ENCODE peak calls at places on chromosomes 11 and 22, in six cellular contexts. E is hypothalamus, J is foreskin fibroblast, I is GDM1, X is uterus, W is LoVo. Q is an unnamed sample.

GRCh38 chr22:33272180-33272579 is 214.0 kb upstream of the SYN3 start:
- DNase-seq in E (no peak), J (no peak), I (no peak), X (no peak), W (no peak), Q (no peak)

GRCh38 chr11:98564233-98564632 is 456.5 kb upstream of the CNTN5 start:
- DNase-seq in E (no peak), J (no peak), I (no peak), X (no peak), W (no peak), Q (no peak)

GRCh38 chr22:26273011-26273675 is 103.9 kb downstream of the SEZ6L start:
- DNase-seq in E (peak; percentile 18), J (no peak), I (no peak), X (no peak), W (no peak), Q (no peak)

GRCh38 chr11:126137146-126137545 is 74.3 kb downstream of the RPUSD4 start:
- DNase-seq in E (no peak), J (no peak), I (no peak), X (no peak), W (no peak), Q (no peak)

GRCh38 chr11:110837535-110838127 is 125.4 kb upstream of the ARHGAP20 start:
- DNase-seq in E (no peak), J (no peak), I (no peak), X (no peak), W (no peak), Q (no peak)

GRCh38 chr22:28207281-28208030 is 288.4 kb upstream of the PITPNB start:
- DNase-seq in E (no peak), J (peak; percentile 39), I (no peak), X (no peak), W (no peak), Q (no peak)

GRCh38 chr22:31153357-31153756 is 6.6 kb upstream of the RNF185 start:
- DNase-seq in E (no peak), J (no peak), I (no peak), X (no peak), W (no peak), Q (no peak)

GRCh38 chr22:38949889-38950405 is 7.5 kb upstream of the APOBEC3A start:
- DNase-seq in E (no peak), J (no peak), I (no peak), X (no peak), W (no peak), Q (no peak)

GRCh38 chr11:17924713-17925112 is 88.1 kb downstream of the SERGEF start:
- DNase-seq in E (no peak), J (no peak), I (no peak), X (no peak), W (no peak), Q (no peak)

GRCh38 chr22:30856699-30857098 is 111.9 kb downstream of the MORC2 start:
- DNase-seq in E (no peak), J (no peak), I (no peak), X (no peak), W (no peak), Q (no peak)

GRCh38 chr11:117872962-117873827 is 3.3 kb downstream of the FXYD6 start:
- DNase-seq in E (no peak), J (no peak), I (no peak), X (no peak), W (no peak), Q (no peak)

GRCh38 chr11:68838572-68838964 is 3.1 kb downstream of the CPT1A start:
- DNase-seq in E (no peak), J (no peak), I (no peak), X (peak; percentile 66), W (no peak), Q (peak; percentile 77)

GRCh38 chr11:66420671-66421476 is at the start of gene NPAS4:
- DNase-seq in E (no peak), J (no peak), I (no peak), X (no peak), W (no peak), Q (no peak)

GRCh38 chr22:18035740-18036139 is 11.4 kb upstream of the MICAL3 start:
- DNase-seq in E (no peak), J (no peak), I (no peak), X (no peak), W (peak; percentile 40), Q (peak; percentile 93)

GRCh38 chr22:46923394-46923793 is 160.9 kb downstream of the TBC1D22A start:
- DNase-seq in E (no peak), J (no peak), I (no peak), X (no peak), W (no peak), Q (no peak)

GRCh38 chr22:46707305-46707704 is 30.7 kb downstream of the CERK start:
- DNase-seq in E (no peak), J (no peak), I (no peak), X (no peak), W (no peak), Q (no peak)

GRCh38 chr22:38115423-38116205 is 5.1 kb upstream of the BAIAP2L2 start:
- DNase-seq in E (no peak), J (no peak), I (no peak), X (no peak), W (no peak), Q (no peak)

GRCh38 chr11:64826578-64827450 is 16.5 kb upstream of the MEN1 start:
- DNase-seq in E (no peak), J (no peak), I (no peak), X (no peak), W (no peak), Q (no peak)

GRCh38 chr11:36500315-36500721 is 9.8 kb downstream of the TRAF6 start:
- DNase-seq in E (no peak), J (peak; percentile 90), I (no peak), X (no peak), W (peak; percentile 57), Q (peak; percentile 62)